ENCODE peak calls at places on chromosomes 3 and 15, in four cellular contexts. One of them, this sample, is unnamed.
A peak's percentile ranks its signal among the peaks of the same experiment; 100 is the strongest.

GRCh38 chr3:115401298-115401697 is 222.0 kb upstream of the GAP43 start:
- DNase-seq in H1: no peak
- DNase-seq in HepG2: no peak
- DNase-seq in GM12878: no peak
- DNase-seq in this sample: no peak

GRCh38 chr3:134796313-134797079 is 1.4 kb downstream of the EPHB1 start:
- DNase-seq in H1: peak; percentile 71
- DNase-seq in HepG2: no peak
- DNase-seq in GM12878: no peak
- DNase-seq in this sample: no peak

GRCh38 chr3:160756907-160757623 is 1.0 kb downstream of the PPM1L start:
- DNase-seq in H1: peak; percentile 70
- DNase-seq in HepG2: no peak
- DNase-seq in GM12878: no peak
- DNase-seq in this sample: no peak

GRCh38 chr3:120608506-120608905 is 12.4 kb downstream of the NDUFB4 start:
- DNase-seq in H1: no peak
- DNase-seq in HepG2: no peak
- DNase-seq in GM12878: no peak
- DNase-seq in this sample: no peak

GRCh38 chr3:23442598-23443383 is 239.7 kb downstream of the UBE2E2 start:
- DNase-seq in H1: no peak
- DNase-seq in HepG2: no peak
- DNase-seq in GM12878: no peak
- DNase-seq in this sample: no peak

GRCh38 chr3:66023728-66024390 is 14.9 kb downstream of the MAGI1 start:
- DNase-seq in H1: no peak
- DNase-seq in HepG2: no peak
- DNase-seq in GM12878: no peak
- DNase-seq in this sample: no peak

GRCh38 chr15:68676011-68676605 is 97.3 kb downstream of the CORO2B start:
- DNase-seq in H1: no peak
- DNase-seq in HepG2: no peak
- DNase-seq in GM12878: no peak
- DNase-seq in this sample: no peak

GRCh38 chr3:147656023-147656422 is 246.9 kb downstream of the ZIC1 start:
- DNase-seq in H1: no peak
- DNase-seq in HepG2: no peak
- DNase-seq in GM12878: no peak
- DNase-seq in this sample: no peak

GRCh38 chr3:147514366-147514765 is 105.2 kb downstream of the ZIC1 start:
- DNase-seq in H1: no peak
- DNase-seq in HepG2: no peak
- DNase-seq in GM12878: no peak
- DNase-seq in this sample: no peak

GRCh38 chr3:196609343-196609775 is 30.1 kb upstream of the NRROS start:
- DNase-seq in H1: peak; percentile 97
- DNase-seq in HepG2: peak; percentile 64
- DNase-seq in GM12878: peak; percentile 68
- DNase-seq in this sample: peak; percentile 94

GRCh38 chr15:61827131-61827530 is 233.1 kb downstream of the VPS13C start:
- DNase-seq in H1: no peak
- DNase-seq in HepG2: no peak
- DNase-seq in GM12878: no peak
- DNase-seq in this sample: no peak

GRCh38 chr3:150149651-150150051 is 179.0 kb upstream of the PFN2 start:
- DNase-seq in H1: no peak
- DNase-seq in HepG2: no peak
- DNase-seq in GM12878: no peak
- DNase-seq in this sample: no peak

DNA sequence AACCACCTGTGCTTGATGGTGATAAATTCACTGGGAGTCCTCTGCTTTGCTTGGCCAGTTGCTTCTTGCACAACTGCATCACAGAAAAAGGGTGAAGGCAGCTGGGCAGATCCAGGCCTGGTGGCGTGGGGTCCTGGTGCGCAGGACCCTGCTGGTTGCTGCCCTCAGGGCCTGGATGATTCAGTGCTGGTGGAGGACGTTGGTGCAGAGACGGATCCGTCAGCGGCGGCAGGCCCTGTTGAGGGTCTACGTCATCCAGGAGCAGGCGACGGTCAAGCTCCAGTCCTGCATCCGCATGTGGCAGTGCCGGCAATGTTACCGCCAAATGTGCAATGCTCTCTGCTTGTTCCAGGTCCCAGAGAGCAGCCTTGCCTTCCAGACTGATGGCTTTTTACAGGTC is 31.1 kb upstream of the IQCF2 start:
- DNase-seq in H1: no peak
- DNase-seq in HepG2: no peak
- DNase-seq in GM12878: no peak
- DNase-seq in this sample: no peak
- TF ChIP-seq HDAC6 in H1: no peak
- TF ChIP-seq HDAC6 in HepG2: no peak
- TF ChIP-seq HDAC6 in GM12878: no peak
- TF ChIP-seq HDAC6 in this sample: no peak

GRCh38 chr15:64893481-64894394 is 18.0 kb upstream of the ANKDD1A start:
- DNase-seq in H1: peak; percentile 96
- DNase-seq in HepG2: peak; percentile 79
- DNase-seq in GM12878: peak; percentile 99
- DNase-seq in this sample: peak; percentile 88
- H3K9ac ChIP-seq in H1: no peak overlapping the region
- H3K9ac ChIP-seq in HepG2: peak overlapping the region; percentile 4
- H3K9ac ChIP-seq in GM12878: peak overlapping the region; percentile 80
- H3K9ac ChIP-seq in this sample: peak overlapping the region; percentile 33

GRCh38 chr3:20935791-20936190 is 749.8 kb upstream of the SGO1 start:
- DNase-seq in H1: no peak
- DNase-seq in HepG2: no peak
- DNase-seq in GM12878: no peak
- DNase-seq in this sample: no peak
- TF ChIP-seq HDAC6 in H1: no peak
- TF ChIP-seq HDAC6 in HepG2: no peak
- TF ChIP-seq HDAC6 in GM12878: no peak
- TF ChIP-seq HDAC6 in this sample: no peak

DNA sequence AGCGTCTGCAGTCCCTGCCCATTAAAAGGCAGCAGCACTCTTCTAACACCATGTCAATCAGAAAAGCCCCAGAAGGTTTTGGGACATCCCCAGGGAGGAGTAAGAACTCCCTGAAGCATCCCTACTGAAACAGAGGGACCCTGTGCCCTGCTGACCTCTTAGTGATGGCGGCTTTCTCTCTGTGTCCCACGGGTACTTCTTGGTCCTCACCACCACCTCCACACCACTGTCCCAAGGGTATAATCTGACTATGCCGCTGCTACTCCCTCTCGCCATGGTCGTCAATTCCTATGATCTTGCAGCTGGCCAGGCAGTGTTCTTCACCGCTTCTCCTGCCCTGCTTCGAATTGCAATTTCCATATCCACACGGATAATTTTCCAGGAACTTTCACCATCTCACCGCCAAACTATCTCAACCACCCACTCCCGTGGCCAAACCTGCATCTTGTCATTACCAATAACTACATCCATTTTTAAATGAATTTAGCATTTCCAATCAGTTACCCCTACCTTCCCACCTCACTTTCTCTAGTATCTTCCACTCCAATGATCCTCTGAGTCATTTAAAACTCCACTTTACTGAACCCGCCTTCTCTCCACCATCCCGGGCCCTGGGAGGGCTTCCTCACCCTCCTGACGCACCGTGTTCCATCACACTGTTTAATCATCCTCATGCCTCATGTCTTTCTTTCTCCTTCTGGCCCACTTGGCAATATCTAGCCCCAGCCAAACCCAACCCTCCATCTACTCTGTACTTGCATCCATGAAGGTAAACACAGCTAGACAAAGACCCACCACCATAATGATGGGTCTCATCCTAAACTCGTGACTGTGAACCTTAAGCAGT is 23.7 kb downstream of the PRR23E start:
- DNase-seq in H1: no peak
- DNase-seq in HepG2: no peak
- DNase-seq in GM12878: peak; percentile 62
- DNase-seq in this sample: no peak
- H3K9ac ChIP-seq in H1: no peak overlapping the region
- H3K9ac ChIP-seq in HepG2: no peak overlapping the region
- H3K9ac ChIP-seq in GM12878: no peak overlapping the region
- H3K9ac ChIP-seq in this sample: no peak overlapping the region

DNA sequence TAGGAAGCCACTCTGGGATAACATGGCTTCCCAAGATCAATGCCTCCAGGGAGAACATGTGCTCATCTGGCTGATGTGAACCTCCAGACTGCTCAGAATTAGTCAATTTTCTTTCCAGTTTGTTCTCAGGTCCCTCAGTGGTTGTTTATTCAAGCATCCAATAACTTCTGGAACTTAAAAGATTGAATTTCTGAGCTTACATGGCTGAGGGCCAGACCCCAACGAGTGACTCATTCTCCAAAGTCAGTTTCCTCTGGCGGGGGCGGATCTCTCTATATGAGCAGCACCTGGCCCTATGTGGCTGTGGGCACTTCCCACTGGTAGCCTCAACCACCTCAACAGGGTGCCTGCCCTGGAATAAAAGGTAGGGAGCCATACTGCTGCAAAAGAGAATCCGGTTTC is 34.0 kb downstream of the LYZL4 start:
- DNase-seq in H1: no peak
- DNase-seq in HepG2: no peak
- DNase-seq in GM12878: no peak
- DNase-seq in this sample: peak; percentile 20
- TF ChIP-seq HDAC6 in H1: no peak
- TF ChIP-seq HDAC6 in HepG2: no peak
- TF ChIP-seq HDAC6 in GM12878: no peak
- TF ChIP-seq HDAC6 in this sample: no peak

GRCh38 chr15:73978896-73979295 is 13.2 kb downstream of the STOML1 start:
- DNase-seq in H1: no peak
- DNase-seq in HepG2: no peak
- DNase-seq in GM12878: no peak
- DNase-seq in this sample: no peak

GRCh38 chr15:73968461-73968860 is 23.6 kb downstream of the STOML1 start:
- DNase-seq in H1: no peak
- DNase-seq in HepG2: no peak
- DNase-seq in GM12878: no peak
- DNase-seq in this sample: no peak

GRCh38 chr15:73969151-73969759 is 22.8 kb downstream of the STOML1 start:
- DNase-seq in H1: no peak
- DNase-seq in HepG2: no peak
- DNase-seq in GM12878: no peak
- DNase-seq in this sample: no peak

DNA sequence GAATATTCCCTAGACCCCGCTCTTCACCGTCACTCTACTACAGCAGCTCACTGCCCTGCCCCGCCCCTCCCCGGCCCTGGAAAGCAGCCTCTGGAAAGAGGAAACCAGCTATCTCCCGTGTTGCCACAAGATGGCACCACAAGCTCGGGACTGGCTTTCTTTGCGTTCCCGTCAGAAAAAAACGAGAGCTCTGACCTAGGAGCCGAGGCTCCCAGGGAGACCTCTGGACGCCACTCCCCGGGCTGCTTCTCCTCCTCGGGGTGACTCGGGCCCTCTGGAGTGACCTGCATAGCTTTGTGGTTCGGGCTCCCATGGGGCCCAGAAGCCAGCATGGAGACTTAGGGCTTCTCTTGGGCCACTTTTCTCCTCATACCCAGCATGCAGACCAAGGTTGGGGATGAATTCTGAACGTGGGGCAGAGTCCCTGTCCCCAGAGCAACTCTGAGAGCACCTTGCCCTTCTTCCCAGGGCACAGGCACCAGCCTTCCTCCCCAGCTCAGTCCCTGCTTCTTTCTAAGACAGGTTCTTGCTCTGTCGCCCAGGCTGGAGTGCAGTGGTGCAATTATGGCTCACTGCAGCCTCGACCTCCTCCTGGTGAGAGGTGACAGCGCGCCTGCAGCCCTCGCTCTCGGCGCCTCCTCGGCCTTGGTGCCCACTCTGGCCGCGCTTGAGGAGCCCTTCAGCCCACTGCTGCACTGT is 19.0 kb downstream of the STOML1 start:
- DNase-seq in H1: peak; percentile 92
- DNase-seq in HepG2: peak; percentile 79
- DNase-seq in GM12878: no peak
- DNase-seq in this sample: peak; percentile 89
- H3K9ac ChIP-seq in H1: no peak overlapping the region
- H3K9ac ChIP-seq in HepG2: peak overlapping the region; percentile 47
- H3K9ac ChIP-seq in GM12878: peak overlapping the region; percentile 9
- H3K9ac ChIP-seq in this sample: no peak overlapping the region